ENCODE peak calls at places on chromosomes 12 and 14, in six cellular contexts. J, E, U, V, G and R are unnamed samples. For H3K4me1, the result is how much of the 10 kb centered on the place peaks cover.

GRCh38 chr12:46388427-46388992 is 15.9 kb upstream of the SLC38A2 start:
- DNase-seq in E (no peak), G (no peak), U (no peak), V (no peak), J (no peak), R (no peak)

GRCh38 chr14:53791116-53791515 is 165.5 kb downstream of the BMP4 start:
- DNase-seq in G (no peak), U (no peak), V (no peak), J (peak), E (no peak), R (no peak)

GRCh38 chr14:52124791-52125661 is 56.2 kb upstream of the NID2 start:
- DNase-seq in V (no peak), J (peak), U (no peak), E (no peak), G (peak), R (no peak)

GRCh38 chr12:101567918-101568317 is 26.9 kb upstream of the MYBPC1 start:
- DNase-seq in U (no peak), E (no peak), J (no peak), G (no peak), V (no peak), R (no peak)

GRCh38 chr12:54300732-54301427 is at the start of gene NFE2:
- DNase-seq in J (peak), G (peak), V (no peak), U (peak), E (no peak), R (peak)

GRCh38 chr14:62322216-62322615 is 560.0 kb downstream of the SNAPC1 start:
- DNase-seq in U (no peak), J (no peak), V (no peak), E (no peak), G (no peak), R (no peak)

GRCh38 chr12:77122236-77122635 is 56.9 kb upstream of the E2F7 start:
- DNase-seq in U (no peak), J (peak), G (no peak), V (no peak), E (no peak), R (no peak)

GRCh38 chr14:97298331-97298730 is 501.1 kb downstream of the VRK1 start:
- DNase-seq in G (peak), U (no peak), J (no peak), V (no peak), E (no peak), R (no peak)

GRCh38 chr12:72012874-72013273 is 74.2 kb downstream of the TPH2 start:
- DNase-seq in U (no peak), E (no peak), V (no peak), J (no peak), G (no peak), R (no peak)

GRCh38 chr14:71206766-71207371 is 299.6 kb downstream of the PCNX1 start:
- DNase-seq in U (no peak), G (no peak), J (peak), V (no peak), E (peak), R (peak)

GRCh38 chr12:57243521-57244305 is 7.3 kb downstream of the STAC3 start:
- DNase-seq in E (peak), V (peak), G (peak), J (peak), U (peak), R (peak)

GRCh38 chr12:19196959-19197630 is 67.6 kb downstream of the PLEKHA5 start:
- DNase-seq in J (no peak), V (no peak), U (no peak), G (no peak), E (no peak), R (no peak)

GRCh38 chr14:91585856-91586255 is 75.7 kb upstream of the PPP4R3A start:
- DNase-seq in V (no peak), J (no peak), E (no peak), G (no peak), U (no peak), R (no peak)

GRCh38 chr12:124695861-124696260 is 128.4 kb upstream of the NCOR2 start:
- DNase-seq in J (no peak), E (no peak), V (no peak), U (no peak), G (no peak), R (no peak)

GRCh38 chr14:43789458-43789857 is 717.6 kb downstream of the FSCB start:
- DNase-seq in G (no peak), J (peak), U (no peak), V (no peak), E (no peak), R (no peak)

GRCh38 chr12:15698377-15698867 is 90.8 kb downstream of the EPS8 start:
- DNase-seq in G (peak), V (no peak), E (no peak), J (no peak), U (no peak), R (no peak)

GRCh38 chr14:82642425-82642824 is 1108.8 kb upstream of the SEL1L start:
- DNase-seq in J (peak), V (no peak), U (no peak), E (no peak), G (peak), R (no peak)

GRCh38 chr12:15756822-15757221 is 32.4 kb downstream of the EPS8 start:
- DNase-seq in J (no peak), U (no peak), E (no peak), V (no peak), G (no peak), R (no peak)

GRCh38 chr14:52834440-52834842 is 43.0 kb upstream of the GNPNAT1 start:
- DNase-seq in E (no peak), G (no peak), U (no peak), J (no peak), V (no peak), R (no peak)

GRCh38 chr12:43349863-43350262 is 202.1 kb downstream of the ADAMTS20 start:
- DNase-seq in E (no peak), J (no peak), G (no peak), U (no peak), V (no peak), R (no peak)

GRCh38 chr12:9787340-9787737 is 26.6 kb upstream of the CD69 start:
- DNase-seq in U (no peak), J (no peak), G (no peak), V (no peak), E (no peak), R (no peak)

GRCh38 chr14:65354715-65355114 is 57.8 kb upstream of the FUT8 start:
- DNase-seq in V (no peak), G (peak), J (peak), E (no peak), U (no peak), R (no peak)

GRCh38 chr14:94559638-94560290 is 1.5 kb upstream of the SERPINA4 start:
- DNase-seq in U (no peak), J (no peak), E (peak), G (no peak), V (no peak), R (no peak)

GRCh38 chr12:74449872-74450271 is 87.8 kb upstream of the ATXN7L3B start:
- DNase-seq in E (no peak), J (no peak), G (no peak), V (no peak), U (no peak), R (no peak)

GRCh38 chr12:76792828-76793227 is 28.9 kb downstream of the ZDHHC17 start:
- DNase-seq in G (no peak), V (no peak), U (no peak), J (no peak), E (no peak), R (no peak)

GRCh38 chr14:69772082-69773017 is 5.4 kb downstream of the SRSF5 start:
- DNase-seq in U (no peak), V (no peak), G (no peak), J (no peak), E (no peak), R (no peak)
- H3K4me1 ChIP-seq in U (under half), V (half or more), G (under half), J (under half), E (under half), R (under half)

GRCh38 chr12:1777798-1778197 is 42.6 kb upstream of the LRTM2 start:
- DNase-seq in E (no peak), G (no peak), J (no peak), V (no peak), U (no peak), R (no peak)
- H3K27ac ChIP-seq in E (no peak), G (no peak), J (no peak), V (no peak), U (no peak), R (no peak)

DNA sequence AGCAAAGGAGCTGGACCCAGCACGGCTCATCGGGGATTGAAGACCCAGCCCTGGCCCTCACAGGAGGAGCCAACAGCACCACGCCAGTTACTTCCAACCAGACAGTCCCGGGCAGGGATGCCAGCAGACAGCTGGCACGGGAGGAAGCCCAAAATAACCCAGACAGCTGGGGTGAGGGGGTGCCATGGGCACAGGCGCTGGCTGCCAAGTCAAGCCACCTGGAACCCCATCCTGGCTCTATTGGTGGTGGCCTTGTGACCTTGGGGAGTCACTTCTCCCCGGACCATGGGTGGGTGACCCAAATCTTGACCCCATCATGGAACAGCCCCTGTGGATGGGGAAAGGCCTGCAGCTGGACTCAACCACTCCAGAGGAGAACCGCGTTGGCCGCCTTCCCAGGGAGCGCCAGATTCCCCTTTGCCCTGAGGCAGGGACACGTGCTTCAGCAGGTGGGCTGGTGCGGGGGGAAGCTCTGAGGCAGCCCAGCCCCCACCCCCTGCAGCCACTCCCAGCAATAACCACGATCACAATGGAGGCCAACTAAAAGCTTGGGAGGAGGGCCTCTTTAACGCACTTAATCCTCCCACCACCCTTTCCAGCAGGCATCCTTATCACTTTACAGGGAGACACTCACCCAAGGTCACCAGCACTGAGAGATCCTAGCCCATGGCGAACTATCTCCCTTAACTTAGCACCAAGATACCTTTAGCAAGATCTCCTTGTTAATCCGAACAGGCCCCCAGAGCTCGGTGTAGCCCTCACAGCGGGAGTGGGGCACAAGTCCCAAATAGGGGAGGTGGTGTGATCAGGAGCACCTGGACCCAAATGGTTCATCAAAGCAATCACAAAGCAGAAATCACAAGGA is 4.7 kb upstream of the RHOF start:
- DNase-seq in G (peak), E (peak), U (peak), V (no peak), J (no peak), R (peak)
- H3K4me3 ChIP-seq in G (peak), E (peak), U (peak), V (peak), J (no peak), R (peak)

GRCh38 chr14:23114669-23115491 is 4.2 kb downstream of the CEBPE start:
- DNase-seq in U (no peak), V (no peak), J (peak), E (peak), G (no peak), R (peak)

GRCh38 chr14:23115492-23115850 is 3.6 kb downstream of the CEBPE start:
- DNase-seq in G (no peak), E (peak), U (no peak), V (no peak), J (no peak), R (peak)

GRCh38 chr14:23114120-23114458 is 5.0 kb downstream of the CEBPE start:
- DNase-seq in U (no peak), E (peak), V (no peak), G (no peak), J (no peak), R (peak)

GRCh38 chr14:23117371-23118020 is 1.6 kb downstream of the CEBPE start:
- DNase-seq in V (no peak), G (no peak), J (no peak), E (peak), U (no peak), R (no peak)

GRCh38 chr14:23115918-23116317 is 3.1 kb downstream of the CEBPE start:
- DNase-seq in E (no peak), U (no peak), V (no peak), J (no peak), G (no peak), R (no peak)
- H3K4me1 ChIP-seq in E (under half), U (under half), V (under half), J (under half), G (under half), R (under half)

DNA sequence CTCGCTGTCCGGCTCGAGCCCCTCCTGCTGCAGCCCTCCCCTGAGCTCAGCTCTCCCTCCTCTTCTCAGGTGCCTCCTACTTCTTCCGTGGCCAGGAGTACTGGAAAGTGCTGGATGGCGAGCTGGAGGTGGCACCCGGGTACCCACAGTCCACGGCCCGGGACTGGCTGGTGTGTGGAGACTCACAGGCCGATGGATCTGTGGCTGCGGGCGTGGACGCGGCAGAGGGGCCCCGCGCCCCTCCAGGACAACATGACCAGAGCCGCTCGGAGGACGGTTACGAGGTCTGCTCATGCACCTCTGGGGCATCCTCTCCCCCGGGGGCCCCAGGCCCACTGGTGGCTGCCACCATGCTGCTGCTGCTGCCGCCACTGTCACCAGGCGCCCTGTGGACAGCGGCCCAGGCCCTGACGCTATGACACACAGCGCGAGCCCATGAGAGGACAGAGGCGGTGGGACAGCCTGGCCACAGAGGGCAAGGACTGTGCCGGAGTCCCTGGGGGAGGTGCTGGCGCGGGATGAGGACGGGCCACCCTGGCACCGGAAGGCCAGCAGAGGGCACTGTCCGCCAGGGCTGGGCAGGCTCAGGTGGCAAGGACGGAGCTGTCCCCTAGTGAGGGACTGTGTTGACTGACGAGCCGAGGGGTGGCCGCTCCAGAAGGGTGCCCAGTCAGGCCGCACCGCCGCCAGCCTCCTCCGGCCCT is 22.8 kb downstream of the MMP17 start:
- DNase-seq in G (no peak), U (peak), E (no peak), J (peak), V (no peak), R (no peak)
- H3K27ac ChIP-seq in G (no peak), U (no peak), E (no peak), J (no peak), V (no peak), R (no peak)